ENCODE peak calls at places on chromosome 19, in eight cellular contexts. D is putamen, E is pancreas, N is HL-60, C is progenitor cell of endocrine pancreas, L is ovary, J is fibroblast of mammary gland, P is right atrium auricular region. Y is an unnamed sample.

GRCh38 chr19:18833849-18834643 is 2.3 kb downstream of the UPF1 start:
- DNase-seq in D (no peak), E (no peak), N (no peak), C (no peak), L (no peak), J (peak; percentile 10), P (no peak), Y (no peak)

GRCh38 chr19:56162258-56162657 is 13.6 kb upstream of the GALP start:
- DNase-seq in D (no peak), E (no peak), N (no peak), C (no peak), L (no peak), J (no peak), P (no peak), Y (no peak)

GRCh38 chr19:6772028-6772865 is at the start of gene VAV1:
- DNase-seq in D (peak; percentile 28), E (peak; percentile 64), N (peak; percentile 91), C (no peak), L (no peak), J (no peak), P (no peak), Y (peak; percentile 74)

GRCh38 chr19:13557756-13558398 is 51.6 kb upstream of the CACNA1A start:
- DNase-seq in D (no peak), E (no peak), N (no peak), C (no peak), L (no peak), J (no peak), P (no peak), Y (no peak)

GRCh38 chr19:33292595-33293254 is 9.6 kb downstream of the CEBPA start:
- DNase-seq in D (no peak), E (peak; percentile 53), N (no peak), C (no peak), L (no peak), J (peak; percentile 33), P (no peak), Y (no peak)

GRCh38 chr19:2798158-2798685 is 12.9 kb downstream of the THOP1 start:
- DNase-seq in D (no peak), E (no peak), N (no peak), C (no peak), L (no peak), J (no peak), P (no peak), Y (no peak)

GRCh38 chr19:16366056-16366432 is 41.4 kb downstream of the KLF2 start:
- DNase-seq in D (no peak), E (no peak), N (no peak), C (no peak), L (no peak), J (no peak), P (no peak), Y (no peak)

GRCh38 chr19:42606660-42607351 is 12.1 kb upstream of the CEACAM8 start:
- DNase-seq in D (peak; percentile 32), E (peak; percentile 96), N (no peak), C (no peak), L (no peak), J (peak; percentile 40), P (no peak), Y (no peak)

GRCh38 chr19:12331211-12331941 is 2.1 kb downstream of the ZNF563 start:
- DNase-seq in D (no peak), E (no peak), N (no peak), C (no peak), L (no peak), J (no peak), P (no peak), Y (peak; percentile 22)

GRCh38 chr19:7383284-7383683 is 34.5 kb downstream of the ARHGEF18 start:
- DNase-seq in D (no peak), E (no peak), N (no peak), C (no peak), L (no peak), J (no peak), P (no peak), Y (no peak)

GRCh38 chr19:45824041-45824471 is 8.9 kb upstream of the RSPH6A start:
- DNase-seq in D (peak; percentile 32), E (no peak), N (no peak), C (no peak), L (no peak), J (peak; percentile 15), P (no peak), Y (no peak)

GRCh38 chr19:677601-678380 is 1.6 kb downstream of the FSTL3 start:
- DNase-seq in D (no peak), E (no peak), N (no peak), C (no peak), L (no peak), J (no peak), P (no peak), Y (no peak)

GRCh38 chr19:4014541-4015491 is 7.3 kb downstream of the PIAS4 start:
- DNase-seq in D (no peak), E (peak; percentile 67), N (peak; percentile 22), C (no peak), L (no peak), J (no peak), P (no peak), Y (peak; percentile 38)

GRCh38 chr19:54449701-54450069 is 686 bp downstream of the LENG8 start:
- DNase-seq in D (no peak), E (no peak), N (no peak), C (no peak), L (no peak), J (peak; percentile 31), P (no peak), Y (no peak)

GRCh38 chr19:15673176-15673654 is 328 bp downstream of the CYP4F12 start:
- DNase-seq in D (no peak), E (no peak), N (no peak), C (no peak), L (no peak), J (no peak), P (no peak), Y (no peak)

GRCh38 chr19:3961007-3961406 is 9.9 kb downstream of the DAPK3 start:
- DNase-seq in D (no peak), E (no peak), N (no peak), C (no peak), L (no peak), J (no peak), P (no peak), Y (no peak)

GRCh38 chr19:3509566-3509989 is 3.5 kb downstream of the FZR1 start:
- DNase-seq in D (no peak), E (no peak), N (no peak), C (no peak), L (no peak), J (peak; percentile 72), P (no peak), Y (no peak)

GRCh38 chr19:46133777-46134231 is 9.3 kb upstream of the IGFL3 start:
- DNase-seq in D (no peak), E (no peak), N (no peak), C (no peak), L (no peak), J (no peak), P (no peak), Y (no peak)

GRCh38 chr19:41159861-41160260 is 33.2 kb upstream of the CYP2S1 start:
- DNase-seq in D (no peak), E (no peak), N (no peak), C (no peak), L (no peak), J (no peak), P (no peak), Y (no peak)

GRCh38 chr19:33773704-33774624 is 22.7 kb upstream of the KCTD15 start:
- DNase-seq in D (no peak), E (no peak), N (no peak), C (no peak), L (no peak), J (no peak), P (no peak), Y (no peak)

GRCh38 chr19:18438331-18439024 is 545 bp upstream of the ISYNA1 start:
- DNase-seq in D (no peak), E (no peak), N (no peak), C (no peak), L (peak; percentile 89), J (no peak), P (no peak), Y (no peak)

GRCh38 chr19:11356676-11357550 is 1.7 kb downstream of the PLPPR2 start:
- DNase-seq in D (no peak), E (no peak), N (no peak), C (no peak), L (no peak), J (no peak), P (no peak), Y (no peak)

GRCh38 chr19:45508931-45509691 is 1.8 kb downstream of the VASP start:
- DNase-seq in D (no peak), E (peak; percentile 77), N (peak; percentile 54), C (no peak), L (peak; percentile 66), J (peak; percentile 48), P (peak; percentile 84), Y (no peak)

GRCh38 chr19:30091856-30092255 is 149.8 kb downstream of the URI1 start:
- DNase-seq in D (no peak), E (no peak), N (no peak), C (no peak), L (no peak), J (no peak), P (no peak), Y (no peak)

GRCh38 chr19:31214086-31214485 is 135.2 kb downstream of the TSHZ3 start:
- DNase-seq in D (no peak), E (no peak), N (peak; percentile 90), C (no peak), L (no peak), J (peak; percentile 99), P (peak; percentile 77), Y (peak; percentile 98)

Y was measured in T-helper 1 cell.